ENCODE peak calls at places on chromosomes 11 and 22, in nine cellular contexts. W is WERI-Rb-1; O is PC-3; Y is CD4-positive, alpha-beta T cell; U is thoracic aorta; H is MCF 10A; K is foreskin fibroblast; A is AG04449; L is HFFc6. T is an unnamed sample.

GRCh38 chr11:19379465-19379864 is 138.7 kb upstream of the E2F8 start:
- DNase-seq in Y (no peak), W (no peak), H (no peak), L (no peak), O (no peak), K (no peak), A (no peak), U (no peak), T (no peak)

GRCh38 chr11:8610532-8611116 is 16.6 kb upstream of the STK33 start:
- DNase-seq in W (no peak), O (no peak), L (no peak), A (no peak), U (no peak), H (no peak), K (no peak), Y (no peak), T (no peak)

GRCh38 chr11:19832166-19832750 is 119.6 kb downstream of the NAV2 start:
- DNase-seq in U (no peak), O (no peak), Y (no peak), L (no peak), W (peak), H (no peak), A (no peak), K (no peak), T (no peak)

GRCh38 chr11:112225753-112226061 is 521 bp upstream of the PTS start:
- DNase-seq in A (no peak), W (no peak), K (no peak), H (no peak), L (peak), O (no peak), U (peak), Y (no peak), T (no peak)

GRCh38 chr11:74025467-74026166 is 16.7 kb upstream of the UCP3 start:
- DNase-seq in O (peak), Y (no peak), K (peak), U (no peak), L (peak), H (peak), W (no peak), A (no peak), T (no peak)

GRCh38 chr11:72609045-72609444 is 65.2 kb downstream of the PDE2A start:
- DNase-seq in Y (no peak), U (no peak), W (no peak), L (peak), O (peak), A (no peak), H (peak), K (peak), T (no peak)

GRCh38 chr22:20138868-20139267 is 7.3 kb downstream of the ZDHHC8 start:
- DNase-seq in W (no peak), Y (no peak), A (no peak), O (no peak), H (no peak), L (no peak), U (no peak), K (no peak), T (no peak)

GRCh38 chr11:101860694-101861371 is 54.0 kb upstream of the CEP126 start:
- DNase-seq in A (no peak), U (no peak), K (peak), H (peak), O (peak), L (peak), Y (peak), W (peak), T (no peak)

GRCh38 chr22:18978506-18978905 is 42.4 kb upstream of the PRODH start:
- DNase-seq in O (no peak), L (no peak), K (no peak), Y (no peak), U (no peak), H (no peak), A (no peak), W (no peak), T (no peak)

GRCh38 chr11:61526956-61527731 is 18.6 kb downstream of the LRRC10B start:
- DNase-seq in L (no peak), O (no peak), Y (no peak), H (no peak), U (no peak), A (no peak), K (no peak), W (peak), T (no peak)

GRCh38 chr11:95296165-95296564 is 65.2 kb upstream of the SESN3 start:
- DNase-seq in L (no peak), O (no peak), A (no peak), W (no peak), H (no peak), K (no peak), Y (no peak), U (no peak), T (no peak)

GRCh38 chr11:110082899-110083298 is 10.3 kb upstream of the ZC3H12C start:
- DNase-seq in O (no peak), K (no peak), L (no peak), Y (no peak), H (no peak), W (no peak), A (no peak), U (no peak), T (no peak)

GRCh38 chr11:4181780-4182721 is 87.5 kb downstream of the RRM1 start:
- DNase-seq in A (no peak), Y (no peak), L (peak), U (no peak), K (peak), W (peak), O (peak), H (peak), T (no peak)

GRCh38 chr22:33405194-33405593 is 347.0 kb upstream of the SYN3 start:
- DNase-seq in K (no peak), H (no peak), A (no peak), L (no peak), W (no peak), U (no peak), Y (no peak), O (no peak), T (no peak)

GRCh38 chr11:114166389-114166788 is 106.9 kb downstream of the ZBTB16 start:
- DNase-seq in H (no peak), O (no peak), L (no peak), K (no peak), U (no peak), Y (no peak), W (no peak), A (no peak), T (no peak)

DNA sequence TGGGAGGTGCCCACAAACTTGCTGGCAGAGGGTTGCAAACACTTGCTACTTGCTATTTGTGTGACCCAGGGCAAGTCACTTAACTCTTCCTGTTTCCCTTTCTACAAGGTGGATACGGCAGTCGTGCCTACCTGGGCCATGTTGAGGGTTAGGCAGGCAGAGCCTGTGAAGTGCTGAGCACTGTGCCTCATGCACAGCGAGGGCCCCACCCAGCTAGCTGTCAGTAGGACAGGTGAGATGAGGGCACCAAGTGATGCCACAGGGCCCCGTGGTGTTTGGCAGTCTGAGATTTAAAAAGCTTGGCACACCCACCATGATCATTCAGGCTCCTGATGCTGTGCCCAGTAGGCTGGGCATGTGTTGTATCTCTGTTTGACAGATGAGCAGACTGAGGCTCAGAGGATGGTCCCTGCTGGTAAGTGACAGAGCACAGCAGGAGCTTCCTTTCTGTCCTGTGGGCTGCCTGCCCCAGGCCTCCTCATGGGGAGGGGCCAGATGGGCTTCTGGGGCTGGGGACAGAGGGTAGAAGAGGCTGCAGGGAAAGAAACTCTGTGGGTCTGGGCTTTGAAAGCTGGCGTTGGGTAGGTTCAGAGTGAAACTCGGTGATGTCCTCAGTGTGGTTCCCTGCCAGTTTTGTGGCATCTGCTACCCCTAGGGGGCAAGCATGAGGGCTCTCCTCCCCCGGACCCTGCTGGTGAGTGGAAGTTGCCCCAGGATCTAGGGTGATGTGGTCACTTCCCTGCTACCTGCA is 59.3 kb downstream of the TSPAN18 start:
- DNase-seq in H (no peak), K (no peak), O (peak), Y (no peak), L (no peak), A (no peak), U (no peak), W (peak), T (no peak)
- TF ChIP-seq CTCF in H (no peak), K (no peak), O (peak), Y (no peak), L (peak), A (peak), U (no peak), W (peak), T (peak)

DNA sequence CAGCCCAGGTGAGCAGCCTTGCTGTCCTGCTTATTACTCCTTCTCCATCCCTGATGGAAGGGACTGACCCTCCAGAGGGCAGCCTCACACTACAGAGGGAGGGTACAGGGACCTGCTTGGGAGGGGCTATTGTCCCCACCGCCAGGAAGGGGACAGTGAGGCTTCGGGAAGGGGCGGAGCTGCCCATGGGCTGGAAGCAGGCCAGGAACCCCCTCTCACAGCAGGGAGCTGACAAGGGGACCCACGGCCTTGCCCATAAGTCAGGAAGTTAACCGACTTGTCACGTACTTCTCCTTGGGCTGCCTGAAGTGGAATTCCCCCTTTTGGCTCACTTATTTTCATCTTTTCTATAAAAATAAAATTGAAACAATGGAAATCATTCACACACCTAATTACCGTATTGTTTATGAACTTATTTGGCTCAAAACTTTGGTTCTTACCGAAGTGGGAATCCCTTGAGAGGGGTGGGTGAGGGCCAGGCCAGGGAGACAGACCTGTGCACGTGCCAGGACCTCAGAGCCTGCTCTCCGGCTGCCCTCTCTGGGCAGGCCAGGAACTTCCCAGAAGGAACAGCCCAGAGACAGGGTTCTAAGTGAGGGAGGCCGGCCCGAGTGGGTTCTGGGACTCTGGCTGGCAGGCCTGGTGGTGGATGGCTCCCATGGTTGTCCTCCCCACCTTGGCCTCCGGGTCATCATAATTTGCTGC is 5.8 kb downstream of the MGAT3 start:
- DNase-seq in K (no peak), Y (no peak), H (no peak), U (no peak), W (peak), A (no peak), O (no peak), L (no peak), T (no peak)
- TF ChIP-seq CTCF in K (no peak), Y (no peak), H (no peak), U (no peak), W (peak), A (no peak), O (no peak), L (no peak), T (no peak)

GRCh38 chr22:49481651-49482399 is 345.8 kb downstream of the BRD1 start:
- DNase-seq in L (no peak), Y (no peak), O (peak), W (no peak), A (no peak), K (no peak), H (no peak), U (no peak), T (peak)
- TF ChIP-seq CTCF in L (no peak), Y (no peak), O (no peak), W (no peak), A (no peak), K (no peak), H (no peak), U (no peak), T (no peak)

DNA sequence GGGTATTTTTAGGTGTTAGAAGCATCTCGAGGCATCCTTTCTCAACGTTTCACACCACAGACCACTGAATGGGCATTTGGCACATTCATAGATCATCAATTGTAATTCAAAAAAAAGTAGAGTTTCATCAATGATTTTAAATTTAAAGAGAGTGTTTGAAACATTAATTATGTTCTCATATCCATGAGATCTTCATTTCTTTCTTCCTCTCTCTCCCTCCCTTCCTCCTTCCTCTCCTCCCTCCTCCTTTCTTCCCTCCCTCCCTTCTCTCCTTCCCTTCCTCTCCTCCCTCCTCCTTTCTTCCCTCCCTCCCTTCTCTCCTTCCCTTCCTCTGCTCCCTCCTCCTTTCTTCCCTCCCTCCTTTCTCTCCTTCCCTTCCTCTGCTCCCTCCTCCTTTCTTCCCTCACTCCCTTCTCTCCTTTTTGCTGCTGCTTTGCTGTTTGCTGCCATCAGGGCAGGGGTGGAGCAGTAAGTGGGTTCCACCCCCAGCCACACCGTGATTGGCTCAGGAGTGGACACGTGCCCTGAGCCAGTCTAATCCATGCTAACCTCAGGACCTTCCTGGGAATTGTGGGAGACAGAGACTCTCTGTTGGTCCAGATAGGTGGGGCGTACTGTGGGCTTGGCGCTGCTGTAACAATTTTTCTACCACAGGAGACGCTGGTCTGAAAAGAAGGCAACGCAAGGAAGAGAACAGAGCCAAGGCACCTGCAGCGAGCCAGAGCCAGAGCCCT is 33.8 kb upstream of the APOBEC3A start:
- DNase-seq in Y (no peak), H (peak), W (peak), A (peak), U (peak), O (peak), L (peak), K (peak), T (no peak)
- TF ChIP-seq CTCF in Y (no peak), H (no peak), W (peak), A (peak), U (peak), O (peak), L (peak), K (peak), T (no peak)

GRCh38 chr11:70440206-70440605 is 41.9 kb downstream of the CTTN start:
- DNase-seq in A (no peak), W (peak), Y (no peak), O (no peak), L (no peak), K (no peak), H (no peak), U (no peak), T (no peak)
- TF ChIP-seq CTCF in A (no peak), W (peak), Y (no peak), O (no peak), L (peak), K (no peak), H (no peak), U (no peak), T (peak)

GRCh38 chr11:77064648-77065217 is 2.0 kb upstream of the CAPN5 start:
- DNase-seq in K (no peak), A (no peak), L (no peak), Y (no peak), O (no peak), U (no peak), W (no peak), H (no peak), T (peak)

GRCh38 chr11:77063861-77064260 is 2.9 kb upstream of the CAPN5 start:
- DNase-seq in U (no peak), W (no peak), Y (no peak), K (no peak), A (no peak), L (no peak), H (no peak), O (no peak), T (peak)

GRCh38 chr11:77060234-77060633 is 6.5 kb upstream of the CAPN5 start:
- DNase-seq in Y (no peak), O (no peak), K (no peak), U (no peak), H (no peak), A (no peak), W (no peak), L (no peak), T (no peak)

GRCh38 chr11:77063407-77063806 is 3.4 kb upstream of the CAPN5 start:
- DNase-seq in O (no peak), L (no peak), H (no peak), K (no peak), U (no peak), Y (no peak), A (no peak), W (no peak), T (no peak)

DNA sequence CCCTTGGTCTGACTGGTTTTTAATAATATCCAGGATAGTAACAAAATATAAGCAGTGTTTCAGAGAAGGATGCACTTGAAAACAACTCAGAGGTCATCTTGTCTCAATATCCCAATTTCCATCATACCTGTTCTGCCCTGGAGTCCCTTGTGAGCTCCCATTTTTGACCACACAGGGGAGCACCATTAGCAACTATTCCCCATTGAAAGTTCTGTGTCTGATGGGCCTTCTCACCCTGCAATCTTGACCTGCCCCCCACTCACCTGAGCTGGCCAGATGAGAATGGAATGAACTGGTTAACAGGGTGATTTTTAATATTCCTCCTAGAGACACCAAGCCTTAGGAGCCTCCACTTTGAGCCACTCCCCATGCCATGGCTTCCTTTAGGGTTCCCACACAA is 3.8 kb upstream of the CAPN5 start:
- DNase-seq in O (peak), A (no peak), H (peak), W (no peak), K (no peak), L (no peak), Y (no peak), U (no peak), T (peak)
- TF ChIP-seq CTCF in O (peak), A (no peak), H (no peak), W (no peak), K (peak), L (peak), Y (no peak), U (no peak), T (no peak)

DNA sequence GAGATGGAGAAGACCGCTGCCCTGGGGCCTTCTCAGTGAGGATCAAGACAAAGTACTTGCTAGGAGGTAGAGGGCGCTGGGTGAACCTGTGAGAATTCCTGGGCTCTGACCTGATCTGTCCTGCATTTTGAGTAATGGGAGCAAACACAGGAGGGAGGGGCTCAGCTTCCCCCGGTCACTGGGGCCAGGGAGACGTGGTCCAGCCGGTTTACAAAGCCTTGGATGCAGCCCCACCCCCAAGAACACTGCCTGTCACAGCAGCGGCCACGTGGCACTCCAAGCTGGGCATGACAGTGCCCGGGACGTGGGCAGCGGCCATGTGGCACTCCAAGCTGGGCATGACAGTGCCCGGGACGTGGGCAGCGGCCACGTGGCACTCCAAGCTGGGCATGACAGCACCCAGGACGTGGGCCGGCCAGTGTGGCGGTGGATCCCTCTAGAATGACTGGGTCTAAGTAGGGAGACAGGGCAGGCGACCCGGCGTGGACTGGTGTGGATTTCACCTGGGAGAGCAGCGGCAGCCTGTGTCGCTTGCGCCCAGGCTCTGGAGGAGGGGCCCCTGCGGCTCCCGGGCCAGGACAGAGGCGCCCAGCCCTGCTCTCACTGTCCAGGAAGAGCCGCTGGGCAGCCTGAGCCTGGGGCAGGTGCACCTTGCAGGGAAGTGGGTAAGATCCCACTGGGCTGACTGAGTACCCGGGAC is 2.5 kb upstream of the TTLL8 start:
- DNase-seq in U (no peak), K (no peak), W (no peak), A (no peak), Y (no peak), L (no peak), O (no peak), H (no peak), T (no peak)
- TF ChIP-seq CTCF in U (no peak), K (no peak), W (no peak), A (no peak), Y (no peak), L (no peak), O (no peak), H (no peak), T (no peak)

GRCh38 chr11:20873054-20873453 is 203.7 kb downstream of the NELL1 start:
- DNase-seq in L (no peak), H (peak), A (no peak), O (peak), W (peak), Y (no peak), U (no peak), K (no peak), T (no peak)
- TF ChIP-seq CTCF in L (no peak), H (no peak), A (no peak), O (no peak), W (peak), Y (no peak), U (no peak), K (no peak), T (peak)